ENCODE peak calls at places on chromosomes 13 and 19, in seven cellular contexts. L is uterus; C is lung; W is naive thymus-derived CD4-positive, alpha-beta T cell; Y is stomach; Z is transverse colon; H is colonic mucosa. U is an unnamed sample. For H3K4me1 and H3K9me3, the result is how much of the 10 kb centered on the place peaks cover.

GRCh38 chr19:8126511-8126910 is 22.9 kb downstream of the FBN3 start:
- DNase-seq in H (no peak), W (no peak), L (no peak), Z (no peak), C (no peak), Y (no peak), U (no peak)

GRCh38 chr13:77595166-77595810 is 59.8 kb downstream of the SCEL start:
- DNase-seq in Z (no peak), L (no peak), H (no peak), Y (no peak), C (no peak), W (no peak), U (no peak)

GRCh38 chr13:50993908-50994307 is 84.3 kb downstream of the RNASEH2B start:
- DNase-seq in H (no peak), C (no peak), L (peak), Y (no peak), Z (no peak), W (no peak), U (peak)

GRCh38 chr13:73388586-73388985 is 329.8 kb downstream of the KLF5 start:
- DNase-seq in W (no peak), C (no peak), Z (no peak), H (no peak), L (no peak), Y (no peak), U (no peak)

GRCh38 chr19:8610041-8610927 is at the start of gene ADAMTS10:
- DNase-seq in H (peak), W (peak), L (peak), C (no peak), Z (peak), Y (no peak), U (peak)

GRCh38 chr13:37681295-37682032 is 82.9 kb upstream of the POSTN start:
- DNase-seq in L (no peak), Z (no peak), C (no peak), W (no peak), Y (no peak), H (no peak), U (no peak)

GRCh38 chr13:67588607-67589006 is 358.5 kb upstream of the PCDH9 start:
- DNase-seq in L (no peak), C (no peak), W (no peak), H (no peak), Y (no peak), Z (no peak), U (no peak)

GRCh38 chr13:27406178-27406939 is 18.1 kb upstream of the GTF3A start:
- DNase-seq in H (peak), Y (no peak), L (no peak), Z (no peak), C (no peak), W (peak), U (no peak)

GRCh38 chr19:2702170-2703076 is at the start of gene GNG7:
- DNase-seq in H (peak), C (peak), Y (peak), L (peak), Z (peak), W (peak), U (peak)

GRCh38 chr13:82905071-82905470 is 977.2 kb downstream of the SLITRK1 start:
- DNase-seq in W (no peak), L (no peak), H (no peak), Y (no peak), C (no peak), Z (no peak), U (no peak)

GRCh38 chr13:45321230-45321629 is 19.8 kb downstream of the TPT1 start:
- DNase-seq in W (no peak), H (no peak), L (no peak), C (no peak), Z (no peak), Y (no peak), U (no peak)

GRCh38 chr19:49985926-49986325 is 25.0 kb upstream of the SIGLEC11 start:
- DNase-seq in W (no peak), H (no peak), Y (no peak), L (no peak), Z (no peak), C (no peak), U (no peak)

GRCh38 chr19:44875666-44876418 is 15.2 kb upstream of the TOMM40 start:
- DNase-seq in Y (no peak), C (no peak), Z (peak), H (peak), L (no peak), W (no peak), U (no peak)

GRCh38 chr13:69928262-69928661 is 179.4 kb upstream of the ATXN8OS start:
- DNase-seq in C (no peak), H (no peak), L (no peak), Y (no peak), Z (no peak), W (no peak), U (no peak)

GRCh38 chr13:66994097-66994496 is 236.0 kb downstream of the PCDH9 start:
- DNase-seq in W (peak), H (peak), L (no peak), Y (peak), C (peak), Z (peak), U (peak)

GRCh38 chr13:109454167-109454917 is 332.0 kb downstream of the IRS2 start:
- DNase-seq in Y (no peak), H (no peak), L (no peak), C (no peak), W (no peak), Z (no peak), U (no peak)

DNA sequence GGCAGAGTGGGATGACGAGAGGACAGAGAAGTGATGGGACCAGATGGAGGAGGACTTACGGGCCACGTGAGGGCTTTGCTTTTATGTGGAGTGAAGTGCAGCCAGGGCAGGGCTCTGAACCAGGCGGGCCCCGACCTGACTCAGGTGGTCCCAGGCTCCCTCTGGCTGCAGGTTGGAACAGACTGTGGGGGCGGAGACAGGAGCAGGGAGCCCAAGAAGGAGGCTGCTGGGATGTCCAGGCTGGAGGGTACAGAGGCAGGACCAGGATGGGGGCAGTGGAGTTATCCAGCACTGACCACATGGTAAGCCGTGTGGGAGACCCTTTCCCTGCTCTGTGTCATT is 2.1 kb downstream of the FXYD5 start:
- DNase-seq in H (no peak), W (no peak), Z (no peak), L (no peak), Y (no peak), C (no peak), U (no peak)
- H3K4me1 ChIP-seq in H (under half), W (under half), Z (under half), L (under half), Y (under half), C (under half), U (under half)

GRCh38 chr13:21436582-21436981 is 22.5 kb downstream of the ZDHHC20 start:
- DNase-seq in H (no peak), L (no peak), Y (no peak), C (no peak), W (no peak), Z (no peak), U (no peak)
- H3K9me3 ChIP-seq in H (under half), L (under half), Y (under half), C (under half), W (under half), Z (under half), U (under half)

DNA sequence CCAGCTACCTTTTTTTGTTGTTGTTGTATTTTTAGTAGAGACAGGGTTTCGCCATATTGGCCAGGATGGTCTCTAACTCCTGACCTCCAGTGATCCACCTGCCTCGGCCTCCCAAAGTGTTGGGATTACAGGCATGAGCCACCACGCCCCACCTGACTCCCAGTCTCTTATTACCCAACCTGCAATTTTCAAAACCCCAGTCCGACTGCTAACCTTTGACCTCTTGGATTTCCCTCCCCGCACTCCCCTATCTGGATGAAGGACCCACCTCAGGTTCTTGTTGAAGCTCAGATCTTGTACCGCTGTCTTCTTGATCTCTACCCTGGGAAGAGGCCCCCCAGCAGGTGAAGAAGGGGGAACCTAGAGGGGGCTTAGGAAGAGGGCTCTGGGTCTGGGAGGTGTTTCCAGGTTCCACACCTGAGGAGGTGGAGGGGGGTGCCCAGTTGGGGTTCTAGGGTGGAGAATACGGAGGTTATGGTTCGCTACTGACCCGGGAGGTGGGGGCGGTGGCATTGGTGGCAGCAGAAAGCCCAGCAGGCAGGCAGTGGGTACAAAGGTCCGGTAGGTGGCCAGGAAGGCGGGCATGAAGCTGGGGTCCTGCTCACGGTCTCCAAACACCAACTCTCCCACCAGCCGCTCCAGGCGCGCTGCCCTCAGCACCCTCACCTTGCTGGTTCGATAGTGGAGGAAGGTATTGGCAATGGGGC is 2.6 kb downstream of the RGL3 start:
- DNase-seq in L (no peak), Z (no peak), W (no peak), C (no peak), Y (no peak), H (no peak), U (peak)
- H3K4me3 ChIP-seq in L (no peak), Z (no peak), W (no peak), C (no peak), Y (no peak), H (no peak), U (no peak)

GRCh38 chr19:47511128-47511517 is 3.7 kb downstream of the NAPA start:
- DNase-seq in L (peak), Y (peak), Z (no peak), C (no peak), W (no peak), H (no peak), U (no peak)

GRCh38 chr19:47511681-47512080 is 3.2 kb downstream of the NAPA start:
- DNase-seq in H (no peak), C (no peak), W (no peak), L (peak), Z (no peak), Y (no peak), U (no peak)

GRCh38 chr19:47509170-47509847 is 5.6 kb downstream of the NAPA start:
- DNase-seq in C (no peak), Y (no peak), W (no peak), L (no peak), Z (no peak), H (no peak), U (no peak)

GRCh38 chr19:47509973-47510372 is 4.9 kb downstream of the NAPA start:
- DNase-seq in L (no peak), H (no peak), Y (peak), Z (no peak), C (no peak), W (no peak), U (no peak)

DNA sequence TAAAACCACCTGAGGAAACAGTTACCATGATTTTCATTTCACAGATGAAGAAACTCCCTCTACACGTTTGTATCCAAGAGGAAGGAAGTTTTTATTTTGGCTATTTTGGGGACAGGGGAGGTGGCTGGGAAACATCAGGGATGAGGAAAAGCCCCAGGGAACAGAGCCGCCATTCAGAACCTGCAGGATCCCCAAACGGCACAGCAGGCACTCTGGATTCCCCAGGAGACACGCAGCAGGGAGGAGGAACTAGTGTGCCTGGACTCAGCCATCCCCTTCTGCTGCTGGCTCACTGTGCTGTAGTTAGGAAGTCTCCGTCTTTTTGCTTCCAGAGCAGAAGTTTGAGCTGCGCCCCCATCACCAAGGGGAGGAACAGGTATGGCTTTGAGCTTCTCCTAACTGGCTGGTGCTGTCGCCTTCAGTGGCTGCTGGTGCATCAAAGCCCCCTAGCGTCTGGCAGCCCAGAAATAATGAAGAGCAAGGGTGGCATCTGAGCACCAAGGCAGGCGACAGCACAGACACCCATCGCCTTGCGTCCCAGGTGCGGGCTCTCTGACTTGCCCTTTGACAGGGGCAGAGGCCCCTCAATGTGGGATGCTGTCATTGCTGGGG is 4.2 kb downstream of the NAPA start:
- DNase-seq in W (no peak), H (no peak), L (no peak), Z (no peak), Y (no peak), C (no peak), U (no peak)
- H3K4me1 ChIP-seq in W (under half), H (under half), L (half or more), Z (half or more), Y (half or more), C (under half), U (under half)